ENCODE peak calls at places on chromosomes 6 and 20, in six cellular contexts. One of them, this sample, is unnamed.
A peak's percentile ranks its signal among the peaks of the same experiment; 100 is the strongest.

GRCh38 chr6:137097057-137097456 is 52.3 kb upstream of the IL20RA start:
- DNase-seq in heart right ventricle: no peak
- DNase-seq in H9: no peak
- DNase-seq in esophagus squamous epithelium: no peak
- DNase-seq in sigmoid colon: no peak
- DNase-seq in fibroblast of lung: no peak
- DNase-seq in this sample: no peak

GRCh38 chr20:9359561-9360308 is 154.7 kb upstream of the LAMP5 start:
- DNase-seq in sigmoid colon: peak; percentile 70
- DNase-seq in fibroblast of lung: peak; percentile 53
- DNase-seq in H9: peak; percentile 52
- DNase-seq in esophagus squamous epithelium: no peak
- DNase-seq in heart right ventricle: peak; percentile 24
- DNase-seq in this sample: no peak

GRCh38 chr20:46998497-46999190 is 104.0 kb downstream of the EYA2 start:
- DNase-seq in sigmoid colon: no peak
- DNase-seq in esophagus squamous epithelium: no peak
- DNase-seq in H9: no peak
- DNase-seq in fibroblast of lung: no peak
- DNase-seq in heart right ventricle: no peak
- DNase-seq in this sample: no peak

GRCh38 chr20:32326507-32326851 is 31.7 kb upstream of the ASXL1 start:
- DNase-seq in sigmoid colon: no peak
- DNase-seq in fibroblast of lung: peak; percentile 44
- DNase-seq in esophagus squamous epithelium: no peak
- DNase-seq in H9: no peak
- DNase-seq in heart right ventricle: no peak
- DNase-seq in this sample: no peak

GRCh38 chr6:135215563-135215962 is 34.5 kb downstream of the MYB start:
- DNase-seq in heart right ventricle: no peak
- DNase-seq in esophagus squamous epithelium: no peak
- DNase-seq in H9: no peak
- DNase-seq in sigmoid colon: no peak
- DNase-seq in fibroblast of lung: no peak
- DNase-seq in this sample: no peak

GRCh38 chr6:51934098-51934497 is 153.3 kb downstream of the PKHD1 start:
- DNase-seq in heart right ventricle: no peak
- DNase-seq in sigmoid colon: no peak
- DNase-seq in esophagus squamous epithelium: no peak
- DNase-seq in H9: peak; percentile 75
- DNase-seq in fibroblast of lung: no peak
- DNase-seq in this sample: no peak

GRCh38 chr20:59253779-59254319 is 46.6 kb upstream of the EDN3 start:
- DNase-seq in fibroblast of lung: no peak
- DNase-seq in H9: no peak
- DNase-seq in esophagus squamous epithelium: no peak
- DNase-seq in heart right ventricle: no peak
- DNase-seq in sigmoid colon: no peak
- DNase-seq in this sample: no peak

GRCh38 chr20:44203161-44203560 is 7.4 kb downstream of the OSER1 start:
- DNase-seq in H9: no peak
- DNase-seq in heart right ventricle: no peak
- DNase-seq in esophagus squamous epithelium: no peak
- DNase-seq in fibroblast of lung: peak; percentile 63
- DNase-seq in sigmoid colon: no peak
- DNase-seq in this sample: no peak

GRCh38 chr6:144993870-144994269 is 708.7 kb downstream of the UTRN start:
- DNase-seq in heart right ventricle: no peak
- DNase-seq in H9: no peak
- DNase-seq in sigmoid colon: no peak
- DNase-seq in esophagus squamous epithelium: no peak
- DNase-seq in fibroblast of lung: peak; percentile 59
- DNase-seq in this sample: no peak

GRCh38 chr20:1802385-1803215 is 92.6 kb upstream of the SIRPA start:
- DNase-seq in H9: peak; percentile 81
- DNase-seq in esophagus squamous epithelium: no peak
- DNase-seq in fibroblast of lung: peak; percentile 70
- DNase-seq in heart right ventricle: peak; percentile 70
- DNase-seq in sigmoid colon: peak; percentile 80
- DNase-seq in this sample: peak; percentile 88

GRCh38 chr6:2546941-2547716 is 203.6 kb downstream of the MYLK4 start:
- DNase-seq in heart right ventricle: no peak
- DNase-seq in esophagus squamous epithelium: no peak
- DNase-seq in fibroblast of lung: no peak
- DNase-seq in H9: no peak
- DNase-seq in sigmoid colon: no peak
- DNase-seq in this sample: no peak

GRCh38 chr6:121823437-121823851 is 388.0 kb downstream of the GJA1 start:
- DNase-seq in esophagus squamous epithelium: no peak
- DNase-seq in H9: peak; percentile 44
- DNase-seq in heart right ventricle: no peak
- DNase-seq in sigmoid colon: no peak
- DNase-seq in fibroblast of lung: peak; percentile 89
- DNase-seq in this sample: no peak

GRCh38 chr6:36977470-36977941 is 8.5 kb downstream of the MTCH1 start:
- DNase-seq in esophagus squamous epithelium: no peak
- DNase-seq in sigmoid colon: no peak
- DNase-seq in H9: peak; percentile 61
- DNase-seq in fibroblast of lung: no peak
- DNase-seq in heart right ventricle: no peak
- DNase-seq in this sample: peak; percentile 66

GRCh38 chr20:25309395-25310267 is 61.7 kb downstream of the PYGB start:
- DNase-seq in sigmoid colon: peak; percentile 84
- DNase-seq in heart right ventricle: no peak
- DNase-seq in esophagus squamous epithelium: no peak
- DNase-seq in H9: no peak
- DNase-seq in fibroblast of lung: peak; percentile 79
- DNase-seq in this sample: peak; percentile 52

GRCh38 chr6:119791746-119792145 is 442.2 kb upstream of the MAN1A1 start:
- DNase-seq in esophagus squamous epithelium: no peak
- DNase-seq in heart right ventricle: no peak
- DNase-seq in sigmoid colon: no peak
- DNase-seq in H9: no peak
- DNase-seq in fibroblast of lung: no peak
- DNase-seq in this sample: no peak

GRCh38 chr6:131692589-131692988 is 8.6 kb downstream of the OR2A4 start:
- DNase-seq in H9: no peak
- DNase-seq in esophagus squamous epithelium: no peak
- DNase-seq in fibroblast of lung: no peak
- DNase-seq in sigmoid colon: no peak
- DNase-seq in heart right ventricle: no peak
- DNase-seq in this sample: no peak

GRCh38 chr20:32112862-32113261 is 3.3 kb downstream of the TM9SF4 start:
- DNase-seq in esophagus squamous epithelium: no peak
- DNase-seq in H9: no peak
- DNase-seq in sigmoid colon: no peak
- DNase-seq in heart right ventricle: no peak
- DNase-seq in fibroblast of lung: no peak
- DNase-seq in this sample: no peak

GRCh38 chr6:14274552-14275492 is 157.2 kb downstream of the CD83 start:
- DNase-seq in esophagus squamous epithelium: no peak
- DNase-seq in heart right ventricle: no peak
- DNase-seq in sigmoid colon: no peak
- DNase-seq in fibroblast of lung: peak; percentile 22
- DNase-seq in H9: peak; percentile 24
- DNase-seq in this sample: peak; percentile 26

DNA sequence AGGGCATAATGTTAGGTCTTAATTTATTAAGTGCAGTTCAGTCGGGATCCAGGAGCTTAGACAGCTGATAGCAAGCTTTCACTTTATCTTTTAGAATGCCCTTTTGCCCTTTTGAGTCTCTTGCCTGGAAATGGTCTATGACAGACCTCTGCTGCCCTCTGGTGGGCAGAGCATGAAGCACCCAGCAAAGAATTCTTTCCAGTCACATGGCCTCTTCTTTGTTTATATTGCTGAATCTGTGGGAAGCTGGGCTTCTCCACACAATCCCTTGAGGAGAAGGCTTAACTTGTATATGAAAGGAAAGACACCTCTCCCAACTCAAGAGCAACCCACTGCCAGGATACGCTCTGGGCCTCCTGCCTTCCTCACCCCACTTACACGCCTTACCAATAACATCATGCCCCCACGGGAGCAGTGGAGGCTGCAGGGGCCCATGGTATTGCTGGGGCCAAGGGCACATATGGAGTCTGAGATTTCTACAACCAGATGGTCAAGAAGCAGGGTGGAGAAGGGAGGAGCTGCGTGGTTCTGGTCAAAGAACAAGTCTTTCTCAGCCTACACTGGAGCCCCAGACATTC is 20.4 kb downstream of the WFDC3 start:
- DNase-seq in H9: peak; percentile 88
- DNase-seq in fibroblast of lung: peak; percentile 60
- DNase-seq in sigmoid colon: peak; percentile 87
- DNase-seq in esophagus squamous epithelium: no peak
- DNase-seq in heart right ventricle: peak; percentile 72
- DNase-seq in this sample: no peak
- H3K27ac ChIP-seq in H9: no peak overlapping the region
- H3K27ac ChIP-seq in fibroblast of lung: no peak overlapping the region
- H3K27ac ChIP-seq in sigmoid colon: peak overlapping the region; percentile 75
- H3K27ac ChIP-seq in esophagus squamous epithelium: peak overlapping the region; percentile 69
- H3K27ac ChIP-seq in heart right ventricle: no peak overlapping the region
- H3K27ac ChIP-seq in this sample: peak overlapping the region; percentile 53

GRCh38 chr6:116015983-116016382 is 44.7 kb downstream of the FRK start:
- DNase-seq in H9: no peak
- DNase-seq in fibroblast of lung: no peak
- DNase-seq in esophagus squamous epithelium: no peak
- DNase-seq in sigmoid colon: no peak
- DNase-seq in heart right ventricle: no peak
- DNase-seq in this sample: no peak
- H3K27ac ChIP-seq in H9: no peak overlapping the region
- H3K27ac ChIP-seq in fibroblast of lung: no peak overlapping the region
- H3K27ac ChIP-seq in esophagus squamous epithelium: no peak overlapping the region
- H3K27ac ChIP-seq in sigmoid colon: no peak overlapping the region
- H3K27ac ChIP-seq in heart right ventricle: no peak overlapping the region
- H3K27ac ChIP-seq in this sample: no peak overlapping the region

DNA sequence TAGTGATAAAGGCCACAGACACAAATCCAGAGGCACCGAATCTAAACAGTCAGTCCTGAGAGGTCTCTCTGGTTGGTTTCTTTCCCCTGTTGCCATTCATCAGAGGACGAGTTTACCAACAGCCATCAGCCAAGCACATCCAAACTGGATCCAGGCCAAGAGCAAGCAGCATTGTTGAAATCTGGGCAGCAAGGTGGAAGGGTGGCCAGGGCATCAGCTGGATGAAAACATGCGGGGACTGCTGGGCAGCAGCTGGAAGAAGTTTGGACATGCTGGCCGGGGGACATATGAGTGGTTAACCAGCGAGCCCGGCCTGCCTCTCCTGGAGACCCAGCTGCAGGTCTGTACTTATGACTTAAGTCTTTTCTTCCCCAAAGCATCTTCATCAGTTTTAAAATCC is at the start of gene SMIM28:
- DNase-seq in fibroblast of lung: no peak
- DNase-seq in H9: no peak
- DNase-seq in esophagus squamous epithelium: no peak
- DNase-seq in sigmoid colon: no peak
- DNase-seq in heart right ventricle: no peak
- DNase-seq in this sample: no peak
- H3K27ac ChIP-seq in fibroblast of lung: no peak within 1 kb of the TSS
- H3K27ac ChIP-seq in H9: no peak within 1 kb of the TSS
- H3K27ac ChIP-seq in esophagus squamous epithelium: no peak within 1 kb of the TSS
- H3K27ac ChIP-seq in sigmoid colon: no peak within 1 kb of the TSS
- H3K27ac ChIP-seq in heart right ventricle: no peak within 1 kb of the TSS
- H3K27ac ChIP-seq in this sample: no peak within 1 kb of the TSS

GRCh38 chr20:54209216-54209813 is 1.4 kb downstream of the PFDN4 start:
- DNase-seq in esophagus squamous epithelium: no peak
- DNase-seq in H9: no peak
- DNase-seq in fibroblast of lung: no peak
- DNase-seq in sigmoid colon: no peak
- DNase-seq in heart right ventricle: no peak
- DNase-seq in this sample: no peak
- H3K27ac ChIP-seq in esophagus squamous epithelium: no peak overlapping the region
- H3K27ac ChIP-seq in H9: no peak overlapping the region
- H3K27ac ChIP-seq in fibroblast of lung: no peak overlapping the region
- H3K27ac ChIP-seq in sigmoid colon: peak overlapping the region; percentile 97
- H3K27ac ChIP-seq in heart right ventricle: no peak overlapping the region
- H3K27ac ChIP-seq in this sample: no peak overlapping the region

DNA sequence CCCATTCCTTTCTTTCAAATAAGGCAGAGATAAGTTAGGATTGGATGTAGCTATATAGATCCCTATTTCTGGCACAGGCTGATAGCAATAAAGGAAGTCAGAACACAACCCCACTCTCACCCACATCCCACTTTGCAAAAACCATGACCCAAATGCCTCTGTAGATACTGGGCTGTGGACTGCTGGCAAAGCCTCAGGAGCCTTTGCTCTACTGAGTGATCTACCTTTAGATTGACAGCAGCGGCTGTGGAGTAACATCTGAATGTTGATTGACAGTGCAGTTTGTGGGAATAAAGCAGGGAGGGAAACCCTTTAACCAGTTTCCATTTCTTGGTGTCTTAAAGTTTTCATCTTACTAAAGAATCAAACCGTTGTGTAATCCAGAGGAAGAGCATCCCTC is 6.7 kb upstream of the TMEM30A start:
- DNase-seq in esophagus squamous epithelium: no peak
- DNase-seq in H9: no peak
- DNase-seq in heart right ventricle: no peak
- DNase-seq in sigmoid colon: no peak
- DNase-seq in fibroblast of lung: no peak
- DNase-seq in this sample: no peak
- H3K27ac ChIP-seq in esophagus squamous epithelium: no peak overlapping the region
- H3K27ac ChIP-seq in H9: no peak overlapping the region
- H3K27ac ChIP-seq in heart right ventricle: peak overlapping the region; percentile 26
- H3K27ac ChIP-seq in sigmoid colon: peak overlapping the region; percentile 6
- H3K27ac ChIP-seq in fibroblast of lung: no peak overlapping the region
- H3K27ac ChIP-seq in this sample: no peak overlapping the region

DNA sequence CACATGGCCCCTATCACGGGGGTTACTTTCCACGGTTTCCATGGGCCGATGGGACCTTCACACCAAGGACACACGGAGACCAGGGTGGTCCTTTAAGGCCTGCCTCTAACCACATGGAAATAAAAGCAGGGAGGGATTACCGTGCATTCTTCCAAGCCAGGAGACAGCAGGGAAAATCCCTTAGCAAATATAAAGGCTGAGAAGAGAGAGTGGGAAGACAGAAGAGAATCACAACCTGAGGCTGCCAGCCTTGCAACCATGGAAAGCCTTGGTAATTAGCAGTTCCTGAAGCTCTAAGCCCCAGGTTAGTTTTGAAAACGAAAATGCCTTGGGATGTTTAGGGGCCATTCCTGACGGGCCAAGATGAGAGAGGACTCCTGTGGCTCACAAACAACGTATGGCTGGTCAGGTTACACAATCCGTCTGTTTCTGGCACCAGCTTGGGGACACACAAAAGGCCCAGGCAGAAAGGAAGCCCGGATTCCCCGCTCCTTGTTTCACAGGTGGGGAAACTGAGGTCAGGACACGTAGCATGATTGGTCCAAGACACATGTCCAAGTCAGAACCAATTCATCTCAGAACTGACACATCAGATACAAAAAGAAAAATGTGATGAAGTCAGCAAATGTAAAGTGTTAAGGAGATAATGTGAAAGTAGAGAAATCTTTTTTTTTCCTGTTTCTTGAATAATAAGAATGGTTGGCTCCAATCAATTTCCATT is 2.8 kb downstream of the PREX1 start:
- DNase-seq in fibroblast of lung: no peak
- DNase-seq in esophagus squamous epithelium: no peak
- DNase-seq in heart right ventricle: no peak
- DNase-seq in H9: no peak
- DNase-seq in sigmoid colon: no peak
- DNase-seq in this sample: no peak
- H3K27ac ChIP-seq in fibroblast of lung: no peak overlapping the region
- H3K27ac ChIP-seq in esophagus squamous epithelium: peak overlapping the region; percentile 18
- H3K27ac ChIP-seq in heart right ventricle: no peak overlapping the region
- H3K27ac ChIP-seq in H9: no peak overlapping the region
- H3K27ac ChIP-seq in sigmoid colon: peak overlapping the region; percentile 14
- H3K27ac ChIP-seq in this sample: peak overlapping the region; percentile 95